ENCODE peak calls at places on chromosome 17, in seven cellular contexts. P, E, Q, V, N, I and B are unnamed samples.

GRCh38 chr17:55152236-55152635 is 112.5 kb upstream of the HLF start:
- DNase-seq in P (no peak), Q (no peak), E (no peak), I (no peak), V (no peak), N (no peak), B (no peak)

GRCh38 chr17:75105269-75106080 is 4.3 kb upstream of the ARMC7 start:
- DNase-seq in Q (no peak), E (peak; percentile 85), V (peak; percentile 61), N (peak; percentile 55), P (peak; percentile 24), I (no peak), B (peak; percentile 80)

GRCh38 chr17:27244481-27245223 is 49.3 kb upstream of the WSB1 start:
- DNase-seq in N (no peak), E (no peak), Q (peak; percentile 41), V (peak; percentile 23), P (peak; percentile 81), I (peak; percentile 91), B (no peak)

GRCh38 chr17:78258323-78259229 is 27.1 kb downstream of the TMEM235 start:
- DNase-seq in I (no peak), V (no peak), E (peak; percentile 63), P (no peak), Q (no peak), N (no peak), B (no peak)

GRCh38 chr17:8826808-8827435 is 27.8 kb upstream of the MFSD6L start:
- DNase-seq in P (no peak), N (no peak), I (peak; percentile 48), E (no peak), V (no peak), Q (no peak), B (no peak)

GRCh38 chr17:30924341-30924740 is 2.6 kb downstream of the ADAP2 start:
- DNase-seq in E (no peak), I (no peak), Q (no peak), N (no peak), P (no peak), V (no peak), B (no peak)

GRCh38 chr17:40259505-40259904 is 28.2 kb upstream of the CDC6 start:
- DNase-seq in I (no peak), N (no peak), Q (no peak), P (no peak), E (no peak), V (no peak), B (no peak)

GRCh38 chr17:28524476-28525415 is 18.6 kb downstream of the FOXN1 start:
- DNase-seq in V (no peak), I (no peak), P (peak; percentile 75), Q (no peak), N (peak; percentile 64), E (peak; percentile 89), B (no peak)

GRCh38 chr17:8004899-8005298 is 2.5 kb downstream of the GUCY2D start:
- DNase-seq in E (no peak), N (no peak), Q (no peak), P (peak; percentile 54), V (no peak), I (no peak), B (no peak)

GRCh38 chr17:2128011-2128410 is 73.1 kb downstream of the HIC1 start:
- DNase-seq in N (no peak), P (no peak), E (no peak), Q (no peak), V (no peak), I (no peak), B (no peak)

GRCh38 chr17:41775394-41776226 is 10.9 kb downstream of the JUP start:
- DNase-seq in Q (no peak), V (no peak), I (no peak), N (no peak), P (no peak), E (no peak), B (no peak)

GRCh38 chr17:74752822-74753401 is 4.5 kb downstream of the NHERF1 start:
- DNase-seq in V (no peak), E (no peak), P (no peak), Q (no peak), N (no peak), I (no peak), B (no peak)

GRCh38 chr17:45296833-45297124 is 20.0 kb downstream of the MAP3K14 start:
- DNase-seq in N (no peak), Q (no peak), V (no peak), I (no peak), E (no peak), P (no peak), B (no peak)

GRCh38 chr17:3534881-3535252 is 22.7 kb downstream of the TRPV3 start:
- DNase-seq in P (no peak), E (no peak), N (no peak), V (peak; percentile 26), I (no peak), Q (no peak), B (no peak)

GRCh38 chr17:35295686-35296085 is 52.8 kb downstream of the SLFN5 start:
- DNase-seq in P (peak; percentile 31), I (no peak), Q (no peak), N (no peak), E (no peak), V (no peak), B (no peak)

GRCh38 chr17:35841505-35841904 is 27.2 kb downstream of the HEATR9 start:
- DNase-seq in P (no peak), Q (no peak), V (no peak), N (no peak), E (no peak), I (no peak), B (no peak)

GRCh38 chr17:81303385-81303784 is 8.3 kb upstream of the SLC38A10 start:
- DNase-seq in V (no peak), P (no peak), Q (no peak), E (no peak), I (no peak), N (no peak), B (no peak)

GRCh38 chr17:81301195-81302144 is 6.4 kb upstream of the SLC38A10 start:
- DNase-seq in E (no peak), P (no peak), V (no peak), Q (no peak), I (no peak), N (no peak), B (no peak)

GRCh38 chr17:81304196-81305015 is 9.3 kb upstream of the SLC38A10 start:
- DNase-seq in P (no peak), I (no peak), V (no peak), E (no peak), N (no peak), Q (no peak), B (no peak)

GRCh38 chr17:81302324-81302723 is 7.2 kb upstream of the SLC38A10 start:
- DNase-seq in P (no peak), Q (no peak), N (no peak), E (no peak), V (no peak), I (no peak), B (no peak)

GRCh38 chr17:81302861-81303326 is 7.8 kb upstream of the SLC38A10 start:
- DNase-seq in I (no peak), N (peak; percentile 54), V (peak; percentile 54), Q (no peak), P (peak; percentile 21), E (no peak), B (no peak)
- TF ChIP-seq CTCF in I (no peak), N (no peak), V (peak; percentile 10), Q (no peak), P (peak; percentile 26), E (no peak), B (no peak)

GRCh38 chr17:80262775-80263244 is 2.2 kb downstream of the RNF213 start:
- DNase-seq in V (no peak), Q (no peak), P (no peak), I (no peak), N (no peak), E (no peak), B (no peak)

GRCh38 chr17:80264048-80264792 is 3.6 kb downstream of the RNF213 start:
- DNase-seq in P (no peak), I (no peak), Q (no peak), V (no peak), N (no peak), E (peak; percentile 37), B (no peak)

GRCh38 chr17:80262291-80262690 is 1.6 kb downstream of the RNF213 start:
- DNase-seq in N (no peak), V (no peak), E (no peak), I (no peak), Q (no peak), P (no peak), B (no peak)

GRCh38 chr17:80264793-80265075 is 4.1 kb downstream of the RNF213 start:
- DNase-seq in V (no peak), P (no peak), N (no peak), Q (no peak), I (no peak), E (no peak), B (no peak)

DNA sequence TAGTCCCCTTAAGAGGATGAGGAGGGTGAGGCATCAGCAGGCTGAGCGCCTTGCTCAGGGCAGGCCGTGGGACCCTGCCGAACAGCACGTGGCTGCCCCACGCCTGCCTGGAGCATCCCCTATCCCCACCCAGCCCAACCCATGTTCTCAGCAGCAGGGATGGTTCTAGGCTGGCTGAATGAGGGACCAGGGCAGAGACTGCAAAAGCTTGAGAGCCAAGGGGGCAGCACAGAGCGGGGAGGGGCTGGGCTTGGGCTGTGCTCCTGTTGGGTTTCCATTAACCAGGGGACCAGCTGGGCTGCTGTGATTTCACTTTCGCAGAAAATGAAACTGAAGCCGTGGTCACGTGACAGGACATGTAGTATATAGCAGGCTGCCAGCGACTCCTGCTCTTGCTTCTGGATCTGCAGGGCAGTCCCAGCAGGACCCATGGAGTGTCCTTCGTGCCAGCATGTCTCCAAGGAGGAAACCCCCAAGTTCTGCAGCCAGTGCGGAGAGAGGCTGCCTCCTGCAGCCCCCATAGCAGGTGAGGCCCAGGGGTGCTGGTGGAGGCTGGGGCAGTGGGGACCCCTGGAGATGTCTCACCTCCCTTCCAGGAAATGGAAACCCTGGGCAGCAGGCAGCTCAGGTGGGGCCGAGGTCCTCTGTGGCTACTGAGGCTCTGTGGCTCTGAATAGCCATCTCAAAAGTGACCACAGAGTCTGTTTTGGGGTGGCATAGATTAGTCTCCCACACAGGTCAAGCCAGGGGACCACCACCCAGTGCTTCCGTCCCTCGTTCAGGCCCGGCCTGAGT is 2.8 kb downstream of the RNF213 start:
- DNase-seq in E (peak; percentile 93), I (peak; percentile 89), P (peak; percentile 67), Q (peak; percentile 76), N (no peak), V (no peak), B (peak; percentile 62)
- TF ChIP-seq CTCF in E (no peak), I (peak; percentile 8), P (no peak), Q (peak; percentile 4), N (no peak), V (no peak), B (no peak)

DNA sequence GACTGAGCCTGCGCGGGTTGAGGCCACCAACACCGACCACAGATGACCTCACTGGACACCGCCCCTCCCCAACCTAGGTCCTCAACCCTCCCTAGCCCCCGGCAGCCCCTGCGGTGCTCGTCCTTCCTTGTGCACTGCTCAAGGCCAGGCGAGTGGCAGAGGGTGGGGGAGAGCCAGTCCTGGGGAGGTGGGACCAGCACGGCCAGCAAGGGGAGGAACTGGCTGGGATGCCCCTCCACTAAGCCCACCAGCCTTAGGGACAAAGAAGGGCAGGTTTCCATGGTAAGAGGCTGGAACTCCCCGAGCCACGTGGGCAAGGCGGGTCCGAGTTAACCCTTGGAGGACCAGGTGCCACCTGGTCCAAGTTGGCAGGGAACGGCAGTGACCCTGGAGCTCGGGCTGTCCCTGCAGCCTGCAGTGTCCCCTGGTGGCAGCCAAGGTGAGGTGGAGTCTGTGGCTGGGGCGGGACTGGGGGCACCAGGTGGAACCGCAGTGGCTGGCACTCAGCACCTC is 9.2 kb downstream of the FSCN2 start:
- DNase-seq in I (no peak), N (peak; percentile 42), P (no peak), V (peak; percentile 67), Q (no peak), E (peak; percentile 73), B (peak; percentile 62)
- TF ChIP-seq CTCF in I (peak; percentile 60), N (peak; percentile 56), P (peak; percentile 75), V (peak; percentile 70), Q (peak; percentile 52), E (peak; percentile 72), B (peak; percentile 73)

GRCh38 chr17:32497431-32498205 is 10.8 kb downstream of the CDK5R1 start:
- DNase-seq in Q (no peak), V (no peak), I (no peak), P (peak; percentile 20), N (peak; percentile 30), E (no peak), B (no peak)
- TF ChIP-seq CTCF in Q (no peak), V (no peak), I (no peak), P (peak; percentile 28), N (no peak), E (no peak), B (no peak)